ENCODE peak calls at places on chromosome 1, in six cellular contexts. One of them, this sample, is unnamed.

GRCh38 chr1:217369996-217370551 is 260.8 kb downstream of the GPATCH2 start:
- DNase-seq in NT2/D1: no peak
- DNase-seq in stomach: no peak
- DNase-seq in Peyer's patch: no peak
- DNase-seq in BJ: no peak
- DNase-seq in heart right ventricle: no peak
- DNase-seq in this sample: no peak

GRCh38 chr1:160779662-160780397 is 16.1 kb upstream of the LY9 start:
- DNase-seq in Peyer's patch: peak
- DNase-seq in NT2/D1: peak
- DNase-seq in BJ: no peak
- DNase-seq in stomach: no peak
- DNase-seq in heart right ventricle: no peak
- DNase-seq in this sample: no peak

GRCh38 chr1:38018864-38019343 is 6.4 kb downstream of the UTP11 start:
- DNase-seq in stomach: no peak
- DNase-seq in Peyer's patch: no peak
- DNase-seq in heart right ventricle: no peak
- DNase-seq in NT2/D1: no peak
- DNase-seq in BJ: no peak
- DNase-seq in this sample: no peak

GRCh38 chr1:200118779-200119505 is 91.4 kb downstream of the NR5A2 start:
- DNase-seq in stomach: no peak
- DNase-seq in BJ: no peak
- DNase-seq in NT2/D1: no peak
- DNase-seq in Peyer's patch: no peak
- DNase-seq in heart right ventricle: no peak
- DNase-seq in this sample: no peak

GRCh38 chr1:54982739-54983138 is 2.3 kb downstream of the TMEM61 start:
- DNase-seq in heart right ventricle: no peak
- DNase-seq in BJ: no peak
- DNase-seq in Peyer's patch: peak
- DNase-seq in NT2/D1: no peak
- DNase-seq in stomach: no peak
- DNase-seq in this sample: no peak

GRCh38 chr1:233725423-233725822 is 111.5 kb downstream of the KCNK1 start:
- DNase-seq in Peyer's patch: no peak
- DNase-seq in stomach: no peak
- DNase-seq in BJ: no peak
- DNase-seq in heart right ventricle: no peak
- DNase-seq in NT2/D1: no peak
- DNase-seq in this sample: no peak

GRCh38 chr1:161223805-161224694 is 622 bp upstream of the APOA2 start:
- DNase-seq in Peyer's patch: peak
- DNase-seq in NT2/D1: no peak
- DNase-seq in BJ: no peak
- DNase-seq in heart right ventricle: no peak
- DNase-seq in stomach: no peak
- DNase-seq in this sample: no peak

GRCh38 chr1:224392411-224393249 is 36.0 kb downstream of the CNIH4 start:
- DNase-seq in NT2/D1: no peak
- DNase-seq in heart right ventricle: no peak
- DNase-seq in Peyer's patch: no peak
- DNase-seq in stomach: no peak
- DNase-seq in BJ: no peak
- DNase-seq in this sample: peak

GRCh38 chr1:64073705-64074104 is 129.7 kb upstream of the UBE2U start:
- DNase-seq in Peyer's patch: no peak
- DNase-seq in NT2/D1: peak
- DNase-seq in heart right ventricle: peak
- DNase-seq in stomach: no peak
- DNase-seq in BJ: no peak
- DNase-seq in this sample: no peak

GRCh38 chr1:213779228-213779627 is 208.5 kb upstream of the PROX1 start:
- DNase-seq in BJ: no peak
- DNase-seq in NT2/D1: no peak
- DNase-seq in heart right ventricle: no peak
- DNase-seq in Peyer's patch: no peak
- DNase-seq in stomach: no peak
- DNase-seq in this sample: no peak

GRCh38 chr1:201648066-201648910 is 109.4 kb downstream of the NAV1 start:
- DNase-seq in BJ: no peak
- DNase-seq in heart right ventricle: peak
- DNase-seq in Peyer's patch: no peak
- DNase-seq in stomach: peak
- DNase-seq in NT2/D1: no peak
- DNase-seq in this sample: no peak

GRCh38 chr1:201652180-201652579 is 113.3 kb downstream of the NAV1 start:
- DNase-seq in heart right ventricle: no peak
- DNase-seq in BJ: no peak
- DNase-seq in Peyer's patch: no peak
- DNase-seq in stomach: no peak
- DNase-seq in NT2/D1: no peak
- DNase-seq in this sample: no peak

GRCh38 chr1:201648911-201649775 is 110.2 kb downstream of the NAV1 start:
- DNase-seq in Peyer's patch: no peak
- DNase-seq in NT2/D1: no peak
- DNase-seq in BJ: no peak
- DNase-seq in stomach: peak
- DNase-seq in heart right ventricle: no peak
- DNase-seq in this sample: no peak

GRCh38 chr1:201649776-201650607 is 111.1 kb downstream of the NAV1 start:
- DNase-seq in stomach: peak
- DNase-seq in Peyer's patch: peak
- DNase-seq in heart right ventricle: peak
- DNase-seq in NT2/D1: no peak
- DNase-seq in BJ: no peak
- DNase-seq in this sample: peak

GRCh38 chr1:201650608-201650933 is 111.6 kb downstream of the NAV1 start:
- DNase-seq in Peyer's patch: no peak
- DNase-seq in stomach: no peak
- DNase-seq in NT2/D1: no peak
- DNase-seq in heart right ventricle: no peak
- DNase-seq in BJ: no peak
- DNase-seq in this sample: no peak
- H3K4me3 ChIP-seq in Peyer's patch: peak
- H3K4me3 ChIP-seq in stomach: peak
- H3K4me3 ChIP-seq in NT2/D1: peak
- H3K4me3 ChIP-seq in heart right ventricle: peak
- H3K4me3 ChIP-seq in BJ: peak
- H3K4me3 ChIP-seq in this sample: peak

GRCh38 chr1:155969377-155969791 is 9.0 kb downstream of the ARHGEF2 start:
- DNase-seq in BJ: no peak
- DNase-seq in Peyer's patch: no peak
- DNase-seq in stomach: no peak
- DNase-seq in heart right ventricle: no peak
- DNase-seq in NT2/D1: no peak
- DNase-seq in this sample: no peak
- H3K4me3 ChIP-seq in BJ: no peak
- H3K4me3 ChIP-seq in Peyer's patch: no peak
- H3K4me3 ChIP-seq in stomach: no peak
- H3K4me3 ChIP-seq in heart right ventricle: peak
- H3K4me3 ChIP-seq in NT2/D1: no peak
- H3K4me3 ChIP-seq in this sample: no peak

GRCh38 chr1:167439301-167439988 is 78.9 kb downstream of the CD247 start:
- DNase-seq in NT2/D1: no peak
- DNase-seq in heart right ventricle: no peak
- DNase-seq in BJ: no peak
- DNase-seq in stomach: no peak
- DNase-seq in Peyer's patch: peak
- DNase-seq in this sample: no peak

GRCh38 chr1:167440345-167440744 is 78.0 kb downstream of the CD247 start:
- DNase-seq in heart right ventricle: no peak
- DNase-seq in Peyer's patch: no peak
- DNase-seq in BJ: no peak
- DNase-seq in NT2/D1: no peak
- DNase-seq in stomach: no peak
- DNase-seq in this sample: no peak

GRCh38 chr1:167441222-167441621 is 77.1 kb downstream of the CD247 start:
- DNase-seq in BJ: no peak
- DNase-seq in Peyer's patch: no peak
- DNase-seq in NT2/D1: no peak
- DNase-seq in stomach: no peak
- DNase-seq in heart right ventricle: no peak
- DNase-seq in this sample: no peak

GRCh38 chr1:167440776-167441175 is 77.6 kb downstream of the CD247 start:
- DNase-seq in NT2/D1: no peak
- DNase-seq in Peyer's patch: no peak
- DNase-seq in stomach: no peak
- DNase-seq in BJ: no peak
- DNase-seq in heart right ventricle: no peak
- DNase-seq in this sample: no peak

GRCh38 chr1:167438171-167439138 is 79.9 kb downstream of the CD247 start:
- DNase-seq in stomach: no peak
- DNase-seq in heart right ventricle: no peak
- DNase-seq in BJ: no peak
- DNase-seq in Peyer's patch: peak
- DNase-seq in NT2/D1: no peak
- DNase-seq in this sample: no peak
- H3K4me3 ChIP-seq in stomach: no peak
- H3K4me3 ChIP-seq in heart right ventricle: no peak
- H3K4me3 ChIP-seq in BJ: no peak
- H3K4me3 ChIP-seq in Peyer's patch: no peak
- H3K4me3 ChIP-seq in NT2/D1: no peak
- H3K4me3 ChIP-seq in this sample: no peak

GRCh38 chr1:44739361-44740178 is at the start of gene KIF2C:
- DNase-seq in Peyer's patch: peak
- DNase-seq in heart right ventricle: peak
- DNase-seq in BJ: peak
- DNase-seq in NT2/D1: peak
- DNase-seq in stomach: peak
- DNase-seq in this sample: peak
- H3K4me3 ChIP-seq in Peyer's patch: peak
- H3K4me3 ChIP-seq in heart right ventricle: peak
- H3K4me3 ChIP-seq in BJ: peak
- H3K4me3 ChIP-seq in NT2/D1: peak
- H3K4me3 ChIP-seq in stomach: peak
- H3K4me3 ChIP-seq in this sample: peak

DNA sequence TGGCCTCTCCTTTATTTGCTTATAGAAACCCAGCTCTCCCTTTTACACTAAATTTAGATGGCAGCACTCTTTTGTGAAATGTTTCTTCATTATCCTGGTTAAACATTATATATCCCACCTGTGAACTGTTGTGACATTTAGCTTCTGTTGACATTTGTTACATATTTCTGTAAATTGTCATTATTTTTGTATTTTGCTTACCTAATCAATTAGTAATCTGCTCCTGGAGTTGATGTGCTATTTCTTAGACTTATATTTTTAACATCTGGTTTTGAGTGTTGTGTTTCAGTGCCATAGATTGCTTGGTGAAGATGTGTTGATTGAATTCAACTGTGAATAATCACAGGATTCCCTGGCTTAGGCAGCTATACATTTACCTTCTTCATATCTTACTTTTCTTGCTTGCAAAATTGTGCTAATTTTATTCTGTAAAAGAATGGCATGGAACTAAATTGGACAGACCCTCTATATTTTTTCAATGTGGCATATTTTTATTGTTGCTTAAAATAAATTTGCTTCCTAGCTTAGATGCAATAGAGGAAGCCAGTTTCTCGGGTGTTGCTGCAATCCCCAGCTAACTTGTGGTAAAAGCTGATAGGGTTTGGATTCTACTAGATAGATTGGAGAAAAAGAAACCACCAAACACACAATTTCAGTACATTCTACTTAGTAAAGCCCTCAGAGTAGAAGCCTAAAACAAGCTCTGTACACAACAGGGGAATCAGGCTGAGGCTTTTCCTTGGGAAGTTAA is 49.3 kb upstream of the GCLM start:
- DNase-seq in heart right ventricle: no peak
- DNase-seq in stomach: no peak
- DNase-seq in BJ: no peak
- DNase-seq in Peyer's patch: no peak
- DNase-seq in NT2/D1: no peak
- DNase-seq in this sample: no peak
- H3K4me3 ChIP-seq in heart right ventricle: no peak
- H3K4me3 ChIP-seq in stomach: no peak
- H3K4me3 ChIP-seq in BJ: no peak
- H3K4me3 ChIP-seq in Peyer's patch: no peak
- H3K4me3 ChIP-seq in NT2/D1: no peak
- H3K4me3 ChIP-seq in this sample: no peak

GRCh38 chr1:228007801-228008341 is 1.1 kb downstream of the WNT3A start:
- DNase-seq in stomach: peak
- DNase-seq in BJ: no peak
- DNase-seq in NT2/D1: no peak
- DNase-seq in Peyer's patch: peak
- DNase-seq in heart right ventricle: no peak
- DNase-seq in this sample: no peak
- H3K4me3 ChIP-seq in stomach: no peak
- H3K4me3 ChIP-seq in BJ: no peak
- H3K4me3 ChIP-seq in NT2/D1: peak
- H3K4me3 ChIP-seq in Peyer's patch: no peak
- H3K4me3 ChIP-seq in heart right ventricle: no peak
- H3K4me3 ChIP-seq in this sample: no peak

GRCh38 chr1:46449223-46450159 is 40.1 kb upstream of the DMBX1 start:
- DNase-seq in heart right ventricle: no peak
- DNase-seq in stomach: no peak
- DNase-seq in BJ: no peak
- DNase-seq in NT2/D1: no peak
- DNase-seq in Peyer's patch: no peak
- DNase-seq in this sample: no peak

GRCh38 chr1:46447499-46448108 is 42.0 kb upstream of the DMBX1 start:
- DNase-seq in BJ: no peak
- DNase-seq in NT2/D1: no peak
- DNase-seq in heart right ventricle: no peak
- DNase-seq in Peyer's patch: no peak
- DNase-seq in stomach: no peak
- DNase-seq in this sample: no peak

GRCh38 chr1:46450160-46450517 is 39.5 kb upstream of the DMBX1 start:
- DNase-seq in Peyer's patch: no peak
- DNase-seq in heart right ventricle: no peak
- DNase-seq in stomach: no peak
- DNase-seq in NT2/D1: no peak
- DNase-seq in BJ: no peak
- DNase-seq in this sample: no peak

GRCh38 chr1:46446646-46447498 is 42.8 kb upstream of the DMBX1 start:
- DNase-seq in stomach: peak
- DNase-seq in BJ: no peak
- DNase-seq in NT2/D1: peak
- DNase-seq in heart right ventricle: peak
- DNase-seq in Peyer's patch: peak
- DNase-seq in this sample: peak

DNA sequence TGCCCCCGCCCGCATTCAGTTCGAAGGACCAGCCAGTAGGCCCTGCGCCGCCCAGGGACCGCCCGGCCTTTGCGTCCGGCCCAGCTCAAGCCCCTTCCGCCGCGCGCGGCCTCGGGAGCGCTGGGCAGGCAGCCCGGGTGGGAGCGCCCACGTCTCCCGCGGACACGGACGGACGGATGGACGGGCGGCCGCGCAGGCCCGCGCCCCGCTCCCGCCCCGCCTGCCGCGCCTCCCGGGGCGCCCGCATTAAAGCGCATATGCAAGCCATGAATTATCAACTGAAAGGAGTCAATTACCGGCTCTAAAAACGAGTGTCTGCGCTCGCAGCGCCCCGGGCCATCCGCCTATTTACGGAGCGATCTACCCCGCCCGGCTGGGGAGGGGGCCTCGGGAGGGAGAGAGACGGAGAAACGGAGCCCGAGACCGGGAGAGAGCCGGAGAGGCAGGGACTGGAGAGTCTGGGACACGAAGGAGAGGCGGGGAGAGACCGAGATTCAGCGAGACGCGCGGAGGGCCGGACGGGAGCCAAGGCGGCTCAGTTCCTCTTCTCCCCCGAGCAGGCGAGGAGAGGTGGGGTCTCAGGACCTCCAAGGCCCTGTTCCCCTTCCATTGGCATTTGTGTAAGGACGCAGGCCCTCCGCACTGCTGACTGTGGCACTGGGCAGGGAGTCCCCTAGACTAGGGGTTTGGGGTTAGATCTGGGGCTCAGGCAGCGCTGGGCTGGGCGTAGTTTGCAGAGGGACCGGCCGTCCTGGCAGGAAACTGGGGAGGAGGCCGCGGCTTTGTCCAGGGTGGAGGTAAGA is 41.3 kb upstream of the DMBX1 start:
- DNase-seq in NT2/D1: peak
- DNase-seq in BJ: no peak
- DNase-seq in Peyer's patch: no peak
- DNase-seq in heart right ventricle: no peak
- DNase-seq in stomach: no peak
- DNase-seq in this sample: no peak
- H3K4me3 ChIP-seq in NT2/D1: peak
- H3K4me3 ChIP-seq in BJ: no peak
- H3K4me3 ChIP-seq in Peyer's patch: peak
- H3K4me3 ChIP-seq in heart right ventricle: peak
- H3K4me3 ChIP-seq in stomach: peak
- H3K4me3 ChIP-seq in this sample: no peak

This sample was measured in Jurkat, Clone E6-1.